ENCODE peak calls at places on chromosomes 13 and 19, in five cellular contexts. One of them, this sample, is unnamed.

GRCh38 chr19:50719566-50719965 is at the start of gene SHANK1:
- DNase-seq in brain microvascular endothelial cell: no peak
- DNase-seq in tibial artery: no peak
- DNase-seq in OCI-LY7: no peak
- DNase-seq in psoas muscle: no peak
- DNase-seq in this sample: no peak

GRCh38 chr13:110980921-110981320 is 66.1 kb upstream of the ANKRD10 start:
- DNase-seq in brain microvascular endothelial cell: no peak
- DNase-seq in tibial artery: no peak
- DNase-seq in OCI-LY7: no peak
- DNase-seq in psoas muscle: no peak
- DNase-seq in this sample: no peak

GRCh38 chr13:106521101-106521799 is 14.2 kb downstream of the EFNB2 start:
- DNase-seq in brain microvascular endothelial cell: no peak
- DNase-seq in tibial artery: no peak
- DNase-seq in OCI-LY7: no peak
- DNase-seq in psoas muscle: no peak
- DNase-seq in this sample: no peak

GRCh38 chr13:111284579-111284978 is 35.9 kb upstream of the TEX29 start:
- DNase-seq in brain microvascular endothelial cell: no peak
- DNase-seq in tibial artery: no peak
- DNase-seq in OCI-LY7: no peak
- DNase-seq in psoas muscle: no peak
- DNase-seq in this sample: no peak

GRCh38 chr13:52782486-52783448 is 43.1 kb upstream of the CNMD start:
- DNase-seq in brain microvascular endothelial cell: no peak
- DNase-seq in tibial artery: no peak
- DNase-seq in OCI-LY7: no peak
- DNase-seq in psoas muscle: no peak
- DNase-seq in this sample: no peak

GRCh38 chr19:15397782-15398181 is 18.2 kb upstream of the AKAP8 start:
- DNase-seq in brain microvascular endothelial cell: no peak
- DNase-seq in tibial artery: no peak
- DNase-seq in OCI-LY7: no peak
- DNase-seq in psoas muscle: no peak
- DNase-seq in this sample: peak

GRCh38 chr13:34371645-34372044 is 553.7 kb downstream of the RFC3 start:
- DNase-seq in brain microvascular endothelial cell: peak
- DNase-seq in tibial artery: no peak
- DNase-seq in OCI-LY7: no peak
- DNase-seq in psoas muscle: no peak
- DNase-seq in this sample: no peak

GRCh38 chr13:66859078-66859477 is 371.1 kb downstream of the PCDH9 start:
- DNase-seq in brain microvascular endothelial cell: no peak
- DNase-seq in tibial artery: no peak
- DNase-seq in OCI-LY7: no peak
- DNase-seq in psoas muscle: no peak
- DNase-seq in this sample: no peak

GRCh38 chr19:15811476-15811875 is 4.0 kb downstream of the OR10H1 start:
- DNase-seq in brain microvascular endothelial cell: no peak
- DNase-seq in tibial artery: no peak
- DNase-seq in OCI-LY7: no peak
- DNase-seq in psoas muscle: no peak
- DNase-seq in this sample: no peak

GRCh38 chr19:35118268-35119026 is 2.8 kb downstream of the FXYD3 start:
- DNase-seq in brain microvascular endothelial cell: no peak
- DNase-seq in tibial artery: no peak
- DNase-seq in OCI-LY7: no peak
- DNase-seq in psoas muscle: no peak
- DNase-seq in this sample: no peak

GRCh38 chr13:101455863-101456262 is 3.4 kb downstream of the ITGBL1 start:
- DNase-seq in brain microvascular endothelial cell: peak
- DNase-seq in tibial artery: no peak
- DNase-seq in OCI-LY7: no peak
- DNase-seq in psoas muscle: no peak
- DNase-seq in this sample: no peak

GRCh38 chr13:114012921-114013320 is 39.0 kb upstream of the C13orf46 start:
- DNase-seq in brain microvascular endothelial cell: no peak
- DNase-seq in tibial artery: no peak
- DNase-seq in OCI-LY7: no peak
- DNase-seq in psoas muscle: peak
- DNase-seq in this sample: no peak
- H3K27ac ChIP-seq in brain microvascular endothelial cell: no peak
- H3K27ac ChIP-seq in tibial artery: no peak
- H3K27ac ChIP-seq in OCI-LY7: no peak
- H3K27ac ChIP-seq in psoas muscle: no peak
- H3K27ac ChIP-seq in this sample: no peak

GRCh38 chr19:4361152-4362037 is 18.0 kb downstream of the MPND start:
- DNase-seq in brain microvascular endothelial cell: peak
- DNase-seq in tibial artery: no peak
- DNase-seq in OCI-LY7: no peak
- DNase-seq in psoas muscle: no peak
- DNase-seq in this sample: peak
- H3K27ac ChIP-seq in brain microvascular endothelial cell: no peak
- H3K27ac ChIP-seq in tibial artery: no peak
- H3K27ac ChIP-seq in OCI-LY7: no peak
- H3K27ac ChIP-seq in psoas muscle: no peak
- H3K27ac ChIP-seq in this sample: no peak

GRCh38 chr19:39448271-39448670 is 2.9 kb downstream of the SUPT5H start:
- DNase-seq in brain microvascular endothelial cell: peak
- DNase-seq in tibial artery: no peak
- DNase-seq in OCI-LY7: peak
- DNase-seq in psoas muscle: no peak
- DNase-seq in this sample: no peak
- H3K27ac ChIP-seq in brain microvascular endothelial cell: peak
- H3K27ac ChIP-seq in tibial artery: no peak
- H3K27ac ChIP-seq in OCI-LY7: peak
- H3K27ac ChIP-seq in psoas muscle: peak
- H3K27ac ChIP-seq in this sample: no peak

GRCh38 chr19:4009990-4010807 is 2.7 kb downstream of the PIAS4 start:
- DNase-seq in brain microvascular endothelial cell: no peak
- DNase-seq in tibial artery: no peak
- DNase-seq in OCI-LY7: no peak
- DNase-seq in psoas muscle: no peak
- DNase-seq in this sample: peak
- H3K27ac ChIP-seq in brain microvascular endothelial cell: no peak
- H3K27ac ChIP-seq in tibial artery: no peak
- H3K27ac ChIP-seq in OCI-LY7: no peak
- H3K27ac ChIP-seq in psoas muscle: peak
- H3K27ac ChIP-seq in this sample: peak

DNA sequence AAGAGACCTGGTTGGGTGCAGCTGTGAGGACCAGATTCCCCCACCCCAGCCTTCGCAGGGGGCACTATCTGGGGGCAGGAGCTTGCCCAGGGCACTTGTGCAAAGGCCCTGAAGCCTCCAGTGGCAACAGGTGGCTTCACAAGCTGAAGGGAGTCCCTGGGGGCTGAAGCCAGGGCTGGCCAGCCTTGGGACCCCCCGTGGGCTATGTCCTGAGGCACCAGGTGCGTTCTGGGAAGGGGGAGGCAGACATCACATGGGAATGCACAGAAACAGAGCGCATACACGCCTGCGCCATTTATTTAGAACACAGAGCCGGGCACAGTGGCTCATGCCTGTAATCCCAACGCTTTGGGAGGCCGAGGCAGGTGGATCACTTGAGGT is 1.8 kb upstream of the ATP8B3 start:
- DNase-seq in brain microvascular endothelial cell: no peak
- DNase-seq in tibial artery: no peak
- DNase-seq in OCI-LY7: no peak
- DNase-seq in psoas muscle: no peak
- DNase-seq in this sample: no peak
- H3K27ac ChIP-seq in brain microvascular endothelial cell: no peak
- H3K27ac ChIP-seq in tibial artery: no peak
- H3K27ac ChIP-seq in OCI-LY7: peak
- H3K27ac ChIP-seq in psoas muscle: no peak
- H3K27ac ChIP-seq in this sample: no peak

GRCh38 chr19:39399684-39400465 is 6.8 kb upstream of the ZFP36 start:
- DNase-seq in brain microvascular endothelial cell: no peak
- DNase-seq in tibial artery: no peak
- DNase-seq in OCI-LY7: no peak
- DNase-seq in psoas muscle: no peak
- DNase-seq in this sample: no peak
- H3K27ac ChIP-seq in brain microvascular endothelial cell: no peak
- H3K27ac ChIP-seq in tibial artery: peak
- H3K27ac ChIP-seq in OCI-LY7: peak
- H3K27ac ChIP-seq in psoas muscle: peak
- H3K27ac ChIP-seq in this sample: peak

DNA sequence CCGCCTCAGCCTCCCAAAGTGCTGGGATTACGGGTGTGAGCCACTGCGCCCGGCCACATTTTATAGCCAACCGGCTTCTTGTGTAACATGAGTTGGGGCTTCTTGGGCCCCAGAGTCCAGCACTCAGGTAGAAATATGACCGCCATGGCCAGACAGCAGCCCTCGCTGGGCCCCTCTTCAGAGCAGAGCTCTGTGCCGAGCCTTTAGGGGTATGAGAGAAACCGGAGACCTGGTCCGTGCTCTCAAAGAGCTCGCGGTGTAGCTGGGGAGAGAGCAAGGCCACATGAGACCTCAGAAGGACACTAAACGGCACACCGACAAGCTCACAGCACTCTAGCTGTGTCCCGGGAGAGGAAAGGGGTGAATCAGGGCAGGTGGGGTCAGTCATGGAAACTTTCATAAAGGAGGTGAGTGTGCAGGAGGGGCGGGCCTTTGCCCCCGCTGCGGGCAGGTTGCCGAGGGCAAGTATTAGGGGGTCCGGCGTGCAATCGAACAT is 15.8 kb downstream of the ACTN4 start:
- DNase-seq in brain microvascular endothelial cell: no peak
- DNase-seq in tibial artery: no peak
- DNase-seq in OCI-LY7: no peak
- DNase-seq in psoas muscle: no peak
- DNase-seq in this sample: no peak
- H3K27ac ChIP-seq in brain microvascular endothelial cell: no peak
- H3K27ac ChIP-seq in tibial artery: peak
- H3K27ac ChIP-seq in OCI-LY7: no peak
- H3K27ac ChIP-seq in psoas muscle: peak
- H3K27ac ChIP-seq in this sample: peak

DNA sequence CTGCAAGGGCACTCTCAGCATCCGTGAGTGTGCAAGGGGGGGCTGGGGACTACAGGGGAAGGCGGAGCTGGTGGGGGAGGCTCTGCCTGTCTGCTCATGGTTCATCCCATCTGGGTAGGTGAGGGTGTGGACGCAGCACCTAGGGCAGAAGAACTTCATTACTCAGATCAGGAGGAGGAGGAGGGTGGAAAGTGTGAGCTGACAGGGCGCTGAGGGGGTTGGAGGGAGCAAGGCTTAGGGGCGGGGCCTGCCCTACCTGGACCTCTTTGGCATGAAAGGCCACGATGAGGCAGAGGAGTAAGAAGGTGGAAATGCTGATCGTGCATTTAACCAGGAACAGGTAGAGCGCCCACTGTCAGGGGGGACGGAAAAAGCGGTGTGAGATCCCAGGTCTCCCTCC is 4.5 kb downstream of the KCNN4 start:
- DNase-seq in brain microvascular endothelial cell: no peak
- DNase-seq in tibial artery: no peak
- DNase-seq in OCI-LY7: peak
- DNase-seq in psoas muscle: no peak
- DNase-seq in this sample: no peak
- H3K27ac ChIP-seq in brain microvascular endothelial cell: no peak
- H3K27ac ChIP-seq in tibial artery: no peak
- H3K27ac ChIP-seq in OCI-LY7: peak
- H3K27ac ChIP-seq in psoas muscle: no peak
- H3K27ac ChIP-seq in this sample: no peak

GRCh38 chr13:24216176-24216575 is 55.7 kb downstream of the SPATA13 start:
- DNase-seq in brain microvascular endothelial cell: no peak
- DNase-seq in tibial artery: no peak
- DNase-seq in OCI-LY7: no peak
- DNase-seq in psoas muscle: no peak
- DNase-seq in this sample: no peak
- H3K27ac ChIP-seq in brain microvascular endothelial cell: no peak
- H3K27ac ChIP-seq in tibial artery: no peak
- H3K27ac ChIP-seq in OCI-LY7: peak
- H3K27ac ChIP-seq in psoas muscle: peak
- H3K27ac ChIP-seq in this sample: peak

GRCh38 chr13:81493144-81493543 is 1152.2 kb upstream of the SPRY2 start:
- DNase-seq in brain microvascular endothelial cell: no peak
- DNase-seq in tibial artery: no peak
- DNase-seq in OCI-LY7: no peak
- DNase-seq in psoas muscle: no peak
- DNase-seq in this sample: no peak

GRCh38 chr13:81488021-81488420 is 1147.1 kb upstream of the SPRY2 start:
- DNase-seq in brain microvascular endothelial cell: no peak
- DNase-seq in tibial artery: no peak
- DNase-seq in OCI-LY7: no peak
- DNase-seq in psoas muscle: no peak
- DNase-seq in this sample: no peak

GRCh38 chr13:81487151-81487550 is 1146.2 kb upstream of the SPRY2 start:
- DNase-seq in brain microvascular endothelial cell: peak
- DNase-seq in tibial artery: no peak
- DNase-seq in OCI-LY7: no peak
- DNase-seq in psoas muscle: no peak
- DNase-seq in this sample: no peak
- H3K27ac ChIP-seq in brain microvascular endothelial cell: no peak
- H3K27ac ChIP-seq in tibial artery: no peak
- H3K27ac ChIP-seq in OCI-LY7: no peak
- H3K27ac ChIP-seq in psoas muscle: no peak
- H3K27ac ChIP-seq in this sample: no peak

This sample was measured in sigmoid colon.